ENCODE peak calls at places on chromosome 21, in ten cellular contexts. C is endothelial cell of umbilical vein, V is left ventricle myocardium inferior, B is lower lobe of right lung, X is prostate gland, O is colonic mucosa, H is endodermal cell, D is astrocyte, E is neuronal stem cell, M is neural progenitor cell. I is an unnamed sample.

GRCh38 chr21:25568230-25568629 is 39.1 kb downstream of the MRPL39 start:
- DNase-seq in C (peak), V (peak), B (peak), X (no peak), O (peak), H (peak), D (peak), E (no peak), M (peak), I (peak)

GRCh38 chr21:27648560-27648959 is 681.7 kb upstream of the ADAMTS5 start:
- DNase-seq in C (peak), V (no peak), B (no peak), X (no peak), O (no peak), H (no peak), D (peak), E (no peak), M (no peak), I (no peak)

GRCh38 chr21:44286086-44286715 is 525 bp downstream of the AIRE start:
- DNase-seq in C (no peak), V (no peak), B (no peak), X (no peak), O (no peak), H (no peak), D (no peak), E (no peak), M (no peak), I (no peak)

GRCh38 chr21:34552324-34553198 is 40.6 kb upstream of the KCNE1 start:
- DNase-seq in C (no peak), V (no peak), B (no peak), X (no peak), O (peak), H (no peak), D (no peak), E (no peak), M (no peak), I (no peak)

GRCh38 chr21:43865471-43866181 is 603 bp downstream of the AGPAT3 start:
- DNase-seq in C (no peak), V (peak), B (peak), X (no peak), O (peak), H (no peak), D (no peak), E (no peak), M (peak), I (peak)

GRCh38 chr21:34722684-34723300 is 54.0 kb downstream of the CLIC6 start:
- DNase-seq in C (no peak), V (no peak), B (no peak), X (no peak), O (peak), H (peak), D (no peak), E (peak), M (peak), I (no peak)

GRCh38 chr21:46000182-46000730 is 18.7 kb downstream of the COL6A1 start:
- DNase-seq in C (no peak), V (peak), B (peak), X (no peak), O (peak), H (peak), D (no peak), E (no peak), M (no peak), I (peak)

GRCh38 chr21:15560383-15561056 is 169.3 kb upstream of the USP25 start:
- DNase-seq in C (no peak), V (no peak), B (no peak), X (no peak), O (no peak), H (no peak), D (peak), E (no peak), M (no peak), I (no peak)

GRCh38 chr21:38610573-38611251 is 112.4 kb upstream of the ERG start:
- DNase-seq in C (no peak), V (no peak), B (no peak), X (no peak), O (no peak), H (no peak), D (no peak), E (no peak), M (no peak), I (no peak)

GRCh38 chr21:43733529-43734071 is 14.7 kb downstream of the PDXK start:
- DNase-seq in C (no peak), V (no peak), B (no peak), X (no peak), O (peak), H (no peak), D (peak), E (no peak), M (no peak), I (no peak)

GRCh38 chr21:20999567-21000169 is 1.5 kb downstream of the NCAM2 start:
- DNase-seq in C (peak), V (no peak), B (no peak), X (no peak), O (peak), H (peak), D (peak), E (peak), M (peak), I (no peak)

GRCh38 chr21:34511787-34512451 is at the start of gene KCNE1:
- DNase-seq in C (no peak), V (no peak), B (peak), X (no peak), O (no peak), H (no peak), D (no peak), E (no peak), M (no peak), I (no peak)

GRCh38 chr21:28822064-28822402 is 170.6 kb downstream of the LTN1 start:
- DNase-seq in C (peak), V (no peak), B (no peak), X (no peak), O (no peak), H (no peak), D (no peak), E (no peak), M (no peak), I (no peak)

GRCh38 chr21:16797530-16797929 is 715.3 kb upstream of the CXADR start:
- DNase-seq in C (no peak), V (no peak), B (no peak), X (no peak), O (no peak), H (no peak), D (no peak), E (no peak), M (no peak), I (no peak)

GRCh38 chr21:46120301-46121285 is 22.7 kb downstream of the COL6A2 start:
- DNase-seq in C (no peak), V (peak), B (peak), X (no peak), O (no peak), H (peak), D (no peak), E (no peak), M (no peak), I (peak)

GRCh38 chr21:15004721-15005370 is 60.0 kb downstream of the NRIP1 start:
- DNase-seq in C (no peak), V (no peak), B (no peak), X (no peak), O (no peak), H (no peak), D (peak), E (no peak), M (no peak), I (no peak)

GRCh38 chr21:44085491-44086321 is 21.5 kb upstream of the PWP2 start:
- DNase-seq in C (peak), V (peak), B (no peak), X (no peak), O (peak), H (no peak), D (no peak), E (no peak), M (no peak), I (no peak)

GRCh38 chr21:32413697-32414578 is 1.4 kb downstream of the EVA1C start:
- DNase-seq in C (peak), V (no peak), B (peak), X (peak), O (peak), H (no peak), D (peak), E (no peak), M (no peak), I (no peak)

GRCh38 chr21:32415999-32416398 is 3.5 kb downstream of the EVA1C start:
- DNase-seq in C (no peak), V (no peak), B (no peak), X (no peak), O (no peak), H (no peak), D (no peak), E (no peak), M (no peak), I (no peak)

GRCh38 chr21:32415451-32415850 is 2.9 kb downstream of the EVA1C start:
- DNase-seq in C (no peak), V (no peak), B (no peak), X (no peak), O (no peak), H (no peak), D (no peak), E (no peak), M (peak), I (no peak)

GRCh38 chr21:32412998-32413504 is 545 bp downstream of the EVA1C start:
- DNase-seq in C (peak), V (peak), B (peak), X (peak), O (peak), H (no peak), D (no peak), E (no peak), M (no peak), I (peak)

DNA sequence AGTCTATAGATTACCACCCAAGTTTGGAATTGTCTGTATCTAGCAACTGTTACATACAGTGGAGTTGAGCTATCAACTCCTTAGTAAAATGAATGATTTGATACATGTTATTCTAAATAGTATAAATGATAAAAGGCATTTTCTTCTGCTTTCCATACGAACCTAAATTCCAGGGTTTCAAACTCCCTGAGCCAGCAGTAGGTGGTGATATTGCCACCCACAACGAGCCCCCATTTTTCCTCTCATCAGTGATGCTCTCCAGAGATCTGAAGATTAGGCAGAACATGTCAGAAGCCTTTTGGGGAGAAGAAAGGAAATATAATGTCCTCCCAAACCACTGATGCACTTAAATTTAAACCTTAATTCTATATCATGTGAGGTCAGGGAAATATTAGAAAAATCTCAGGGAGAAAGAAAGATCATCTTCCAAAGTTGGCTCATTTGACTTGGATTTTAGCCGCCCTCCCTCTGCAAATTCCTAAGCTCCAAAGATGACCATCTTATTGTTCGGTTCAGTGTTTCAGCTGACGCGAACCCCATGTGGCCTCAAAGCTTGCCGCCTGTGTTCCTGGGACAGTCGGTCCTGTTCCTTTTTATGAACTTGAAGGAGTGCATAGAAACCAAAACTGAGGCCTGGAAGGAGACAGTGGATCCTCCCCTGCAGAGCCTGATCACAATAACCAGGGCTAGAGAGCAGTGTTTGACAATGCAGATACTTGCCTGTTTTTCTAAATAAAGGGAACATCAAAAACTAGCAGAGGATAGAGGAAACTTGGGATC is 2.3 kb downstream of the EVA1C start:
- DNase-seq in C (peak), V (no peak), B (no peak), X (no peak), O (no peak), H (no peak), D (peak), E (no peak), M (peak), I (no peak)
- H3K27ac ChIP-seq in C (peak), V (peak), B (peak), X (peak), O (peak), H (no peak), D (peak), E (no peak), M (no peak), I (peak)

DNA sequence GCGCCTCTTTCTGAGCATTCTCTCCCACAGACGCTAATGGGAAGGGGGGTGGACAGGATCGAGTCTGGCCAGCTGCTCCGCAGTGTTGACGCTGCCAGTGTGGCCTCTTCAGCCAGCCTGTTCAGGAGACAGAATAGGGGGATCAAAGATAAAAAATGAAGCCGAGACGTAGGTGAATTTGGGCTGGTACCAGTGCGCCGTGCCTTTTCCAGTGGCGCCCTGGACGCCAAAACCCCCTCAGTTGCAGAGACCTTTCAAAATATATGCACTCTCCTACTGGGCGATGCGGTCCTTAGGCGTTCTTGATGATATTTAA is 1.1 kb downstream of the TTC3 start:
- DNase-seq in C (no peak), V (no peak), B (no peak), X (no peak), O (peak), H (peak), D (no peak), E (no peak), M (peak), I (peak)
- H3K4me3 ChIP-seq in C (peak), V (peak), B (peak), X (peak), O (peak), H (peak), D (peak), E (peak), M (peak), I (peak)

DNA sequence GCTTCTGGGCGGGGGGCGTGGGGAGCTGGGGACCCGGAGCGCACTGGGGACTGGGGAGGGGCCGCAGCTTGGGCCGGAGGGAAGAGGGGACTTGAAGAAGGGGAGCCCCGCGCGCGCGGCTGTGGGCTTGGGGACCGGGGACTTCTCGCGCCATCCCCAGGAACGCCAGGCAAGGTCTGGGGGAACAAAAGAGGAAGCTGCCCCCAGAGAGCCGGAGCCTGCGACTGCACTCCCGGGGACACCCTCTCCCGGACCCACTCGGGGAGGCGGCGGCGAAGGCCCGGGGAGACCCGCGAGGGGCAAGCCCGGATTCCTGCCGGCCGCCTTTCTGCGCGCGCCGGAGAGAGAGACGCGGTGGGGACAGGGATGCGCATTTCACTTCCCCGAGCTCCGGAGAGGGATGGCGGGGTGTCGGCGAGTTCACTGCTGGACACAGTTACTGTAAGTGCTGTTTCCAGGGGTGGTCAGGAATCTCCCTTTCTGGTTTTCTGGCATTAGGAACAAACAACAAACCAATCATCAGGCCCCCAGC is 732 bp downstream of the ABCG1 start:
- DNase-seq in C (no peak), V (peak), B (peak), X (no peak), O (no peak), H (peak), D (no peak), E (no peak), M (peak), I (no peak)
- H3K27ac ChIP-seq in C (peak), V (peak), B (peak), X (peak), O (peak), H (no peak), D (no peak), E (no peak), M (no peak), I (peak)

DNA sequence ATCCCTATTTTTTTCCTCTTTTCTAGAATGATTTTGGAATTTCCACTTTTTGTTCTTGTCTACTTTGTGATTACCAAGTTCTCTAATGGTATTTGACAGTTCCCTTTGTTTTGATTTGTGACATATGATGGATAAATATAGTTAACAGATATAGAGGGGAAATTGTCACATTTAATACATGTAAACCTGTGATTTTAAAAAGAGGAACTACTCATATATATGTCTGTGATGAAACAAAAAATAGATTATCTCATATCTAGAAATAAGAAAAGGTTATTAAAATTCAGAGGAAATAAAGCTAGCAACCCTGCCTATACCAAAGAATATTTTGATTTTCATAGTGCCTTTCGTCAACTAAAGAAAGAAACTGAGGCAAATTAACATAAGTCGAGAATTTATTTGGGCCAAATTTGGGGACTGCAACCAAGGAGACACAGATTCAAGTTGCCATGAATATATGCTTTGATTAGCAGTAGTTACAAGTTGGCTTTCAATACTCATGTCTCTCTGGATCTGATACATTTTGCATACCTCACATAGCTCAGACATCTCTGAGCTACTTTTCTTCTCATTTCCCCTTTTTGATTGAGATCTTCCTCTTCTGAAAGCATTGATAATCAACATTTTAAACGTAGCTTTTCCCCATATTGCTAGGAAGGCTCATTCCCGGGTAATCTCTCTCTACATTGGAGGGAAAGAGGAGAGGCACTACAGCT is 15.6 kb upstream of the C21orf91 start:
- DNase-seq in C (no peak), V (no peak), B (no peak), X (no peak), O (no peak), H (no peak), D (no peak), E (no peak), M (no peak), I (no peak)
- H3K4me3 ChIP-seq in C (no peak), V (no peak), B (no peak), X (no peak), O (no peak), H (no peak), D (no peak), E (no peak), M (no peak), I (no peak)

GRCh38 chr21:35727830-35728229 is 332.5 kb downstream of the SETD4 start:
- DNase-seq in C (no peak), V (no peak), B (no peak), X (no peak), O (no peak), H (no peak), D (no peak), E (no peak), M (no peak), I (no peak)
- H3K27ac ChIP-seq in C (no peak), V (no peak), B (no peak), X (no peak), O (no peak), H (no peak), D (no peak), E (no peak), M (no peak), I (no peak)

DNA sequence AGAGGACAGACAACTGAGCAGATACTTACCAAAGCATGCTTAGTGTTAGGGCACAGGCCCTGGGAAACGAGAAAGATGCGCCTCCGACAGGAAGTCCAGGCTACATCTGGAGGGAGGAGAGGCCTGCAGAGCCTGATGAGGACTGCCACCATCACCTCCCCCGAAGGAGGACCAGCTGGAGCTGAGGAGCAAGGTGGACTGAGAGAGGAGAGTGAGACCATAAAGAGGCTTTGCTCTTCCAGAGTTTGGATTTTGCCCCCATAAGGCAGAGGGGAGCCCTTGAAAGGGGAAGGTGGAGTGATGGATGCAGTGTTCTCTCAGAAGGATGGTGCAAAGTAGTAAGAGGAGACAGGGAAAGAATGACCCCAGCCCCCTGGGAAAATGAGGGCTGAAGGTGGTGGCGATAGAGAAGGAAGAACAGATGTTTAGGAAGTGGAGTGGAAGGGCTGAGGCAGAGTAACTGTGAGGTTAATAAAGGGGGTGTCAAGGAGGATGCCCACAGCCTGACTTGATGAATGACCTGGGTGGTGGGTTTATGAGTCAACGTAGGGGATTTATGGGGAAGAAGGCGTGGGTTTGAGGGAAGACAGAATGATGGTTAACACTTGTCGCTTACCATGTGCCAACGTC is 1.1 kb upstream of the SCAF4 start:
- DNase-seq in C (no peak), V (no peak), B (no peak), X (no peak), O (peak), H (peak), D (no peak), E (no peak), M (peak), I (no peak)
- H3K4me3 ChIP-seq in C (peak), V (peak), B (peak), X (peak), O (peak), H (peak), D (peak), E (no peak), M (peak), I (peak)

I was measured in body of pancreas.